ENCODE peak calls at places on chromosomes 2 and 18, in six cellular contexts. Z, F, V, W, I and M are unnamed samples. For H3K4me1, the result is how much of the 10 kb centered on the place peaks cover.

GRCh38 chr2:23905155-23905554 is 21.8 kb downstream of the ATAD2B start:
- DNase-seq in I (no peak), F (no peak), Z (no peak), V (no peak), W (no peak), M (no peak)

GRCh38 chr2:101388232-101388631 is 929 bp upstream of the CREG2 start:
- DNase-seq in Z (no peak), V (peak), W (no peak), I (no peak), F (no peak), M (no peak)

GRCh38 chr2:100819365-100820345 is at the start of gene NPAS2:
- DNase-seq in W (peak), I (no peak), F (peak), Z (peak), V (peak), M (no peak)

GRCh38 chr2:168694173-168694572 is 108.3 kb upstream of the NOSTRIN start:
- DNase-seq in I (no peak), V (no peak), F (no peak), Z (peak), W (no peak), M (no peak)

GRCh38 chr2:160253440-160254296 is 53.6 kb upstream of the ITGB6 start:
- DNase-seq in F (peak), W (no peak), V (peak), Z (no peak), I (no peak), M (no peak)

GRCh38 chr2:143891879-143892308 is 628.0 kb downstream of the ZEB2 start:
- DNase-seq in F (no peak), W (no peak), I (no peak), V (no peak), Z (no peak), M (peak)

GRCh38 chr2:147368306-147368705 is 476.5 kb upstream of the ACVR2A start:
- DNase-seq in I (no peak), F (no peak), W (no peak), Z (no peak), V (no peak), M (no peak)

GRCh38 chr2:238061310-238062202 is 755 bp downstream of the SCLY start:
- DNase-seq in V (peak), F (peak), I (no peak), Z (peak), W (peak), M (peak)

GRCh38 chr2:206160124-206160806 is 570 bp downstream of the EEF1B2 start:
- DNase-seq in Z (no peak), V (no peak), W (peak), I (no peak), F (no peak), M (no peak)

GRCh38 chr18:47746615-47747014 is 183.8 kb downstream of the SMAD2 start:
- DNase-seq in I (no peak), W (no peak), Z (no peak), F (no peak), V (no peak), M (no peak)

GRCh38 chr18:61845212-61845611 is 47.6 kb downstream of the RNF152 start:
- DNase-seq in Z (no peak), V (no peak), I (no peak), W (no peak), F (peak), M (no peak)

GRCh38 chr2:175205523-175205922 is 24.0 kb upstream of the ATP5MC3 start:
- DNase-seq in Z (no peak), F (no peak), W (no peak), I (no peak), V (no peak), M (no peak)

DNA sequence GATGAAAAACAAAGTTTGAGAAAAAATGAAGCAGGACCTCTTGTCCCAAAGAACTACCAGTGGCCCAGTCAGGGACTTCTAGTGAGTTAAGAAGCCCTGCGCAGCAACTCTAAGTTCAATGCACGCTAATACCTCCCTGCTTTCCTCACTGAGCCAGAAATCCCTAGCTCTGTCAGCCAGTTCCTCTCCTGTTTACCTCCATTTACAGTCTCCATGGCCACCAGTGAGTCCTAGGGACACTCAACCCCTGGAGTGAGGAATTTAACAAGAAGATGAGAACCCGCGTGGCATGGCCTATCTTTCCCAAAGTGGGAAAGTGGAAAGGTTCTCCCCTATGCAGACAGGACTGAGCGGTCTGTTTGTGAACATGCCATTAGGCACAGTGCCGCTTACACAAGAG is 31.0 kb downstream of the MRPL33 start:
- DNase-seq in I (no peak), F (no peak), Z (no peak), V (peak), W (no peak), M (no peak)
- H3K4me1 ChIP-seq in I (under half), F (under half), Z (under half), V (under half), W (under half), M (under half)

GRCh38 chr18:57901819-57902600 is 98.9 kb upstream of the ATP8B1 start:
- DNase-seq in I (no peak), W (no peak), V (peak), F (no peak), Z (peak), M (no peak)
- H3K27ac ChIP-seq in I (no peak), W (no peak), V (peak), F (no peak), Z (peak), M (no peak)

DNA sequence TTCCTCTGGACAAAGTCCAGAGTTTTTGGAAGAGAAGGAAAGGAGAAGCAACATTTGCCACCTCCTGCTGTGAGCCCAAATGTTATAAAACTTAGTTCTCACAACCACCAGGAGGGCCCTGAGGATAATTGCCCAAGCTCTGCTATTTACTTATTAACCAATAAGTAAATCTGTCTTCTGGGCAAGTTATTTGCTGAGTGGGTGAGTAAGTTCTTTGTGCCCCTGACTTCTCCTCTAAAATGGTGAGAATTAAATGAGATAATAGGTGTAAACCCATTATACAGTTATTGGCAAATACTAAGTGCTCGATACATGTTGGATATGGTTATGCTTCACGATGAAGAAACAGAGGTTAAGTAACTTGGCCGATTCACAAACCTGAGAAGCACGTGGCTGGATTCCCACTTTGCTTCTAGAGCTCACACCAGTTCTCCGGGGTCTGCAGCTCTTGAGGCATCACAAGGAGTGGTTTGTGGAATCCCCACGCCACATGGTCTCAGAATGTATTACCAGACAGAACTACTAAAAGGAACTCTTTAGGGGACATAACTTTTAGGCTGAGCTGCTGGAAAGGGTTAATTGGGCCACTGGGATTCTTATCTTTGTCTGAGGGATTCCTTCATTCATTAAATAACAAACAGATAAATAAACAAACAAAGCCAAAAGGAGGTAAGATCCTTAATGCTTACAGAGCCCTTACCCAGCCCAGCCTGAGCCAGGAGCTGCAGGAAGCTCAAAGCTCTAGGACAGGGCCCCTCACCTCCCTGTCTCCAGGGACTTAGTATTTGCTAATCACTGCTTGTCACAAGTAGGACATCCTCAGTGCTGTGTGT is 164.2 kb downstream of the MYCN start:
- DNase-seq in F (no peak), W (no peak), Z (peak), V (peak), I (no peak), M (peak)
- H3K4me1 ChIP-seq in F (under half), W (under half), Z (under half), V (under half), I (under half), M (under half)

GRCh38 chr18:68035709-68036522 is 519.4 kb upstream of the DSEL start:
- DNase-seq in F (no peak), Z (no peak), V (no peak), I (no peak), W (no peak), M (no peak)

GRCh38 chr18:68040198-68040597 is 523.7 kb upstream of the DSEL start:
- DNase-seq in Z (no peak), I (no peak), F (no peak), V (no peak), W (no peak), M (no peak)

DNA sequence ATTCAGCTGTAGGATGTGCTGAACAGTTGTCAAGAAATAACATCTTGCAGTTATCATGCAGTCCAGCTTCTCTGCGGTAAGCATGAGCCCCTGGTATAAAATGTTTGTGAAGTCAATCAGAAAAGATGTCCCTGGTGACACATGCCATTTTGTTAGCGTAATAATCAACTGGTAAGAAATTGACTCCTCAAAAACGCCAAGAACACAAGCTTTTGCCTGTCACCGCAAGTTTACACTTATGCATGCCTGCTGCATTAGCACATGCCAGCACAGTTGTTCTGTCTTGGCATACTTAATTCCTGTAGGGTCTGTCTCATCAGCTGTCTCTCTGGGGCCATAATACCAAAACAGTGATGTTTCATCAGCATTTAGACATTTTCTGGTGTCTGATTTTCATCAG is 524.8 kb upstream of the DSEL start:
- DNase-seq in F (no peak), W (no peak), Z (no peak), I (no peak), V (no peak), M (no peak)
- H3K27ac ChIP-seq in F (no peak), W (no peak), Z (no peak), I (no peak), V (no peak), M (no peak)

DNA sequence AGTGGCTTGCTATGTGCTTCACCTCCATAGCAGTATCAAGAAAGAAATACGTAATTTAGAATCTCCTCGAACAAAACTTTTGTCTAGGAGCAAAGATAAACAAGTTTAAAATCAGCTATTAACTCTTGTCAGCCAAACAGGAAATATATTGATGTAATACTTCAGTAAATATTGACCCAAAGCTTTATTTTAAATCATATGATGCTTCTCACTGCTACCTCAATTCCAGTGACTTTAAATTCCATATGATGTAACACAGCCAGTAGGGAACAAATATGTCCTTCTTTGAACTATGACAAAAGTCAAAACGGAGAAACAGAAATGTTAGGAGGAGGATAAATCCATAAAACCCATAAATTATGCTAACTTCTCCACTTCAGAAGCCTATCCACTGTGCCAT is 7.2 kb downstream of the RNF103 start:
- DNase-seq in F (no peak), I (no peak), W (no peak), V (no peak), Z (no peak), M (no peak)
- H3K4me1 ChIP-seq in F (under half), I (under half), W (under half), V (under half), Z (under half), M (under half)

GRCh38 chr2:6927753-6928152 is 10.5 kb downstream of the RNF144A start:
- DNase-seq in V (no peak), W (no peak), Z (no peak), F (no peak), I (no peak), M (no peak)
- H3K27ac ChIP-seq in V (no peak), W (peak), Z (no peak), F (no peak), I (no peak), M (no peak)